ENCODE peak calls at places on chromosomes 1 and 21, in five cellular contexts. A is spleen, X is heart right ventricle, J is RWPE2, F is lower lobe of right lung. K is an unnamed sample.

GRCh38 chr1:28509705-28510349 is 4.0 kb downstream of the RCC1 start:
- DNase-seq in A (no peak), X (no peak), J (no peak), F (no peak), K (no peak)

GRCh38 chr1:1847061-1847460 is 43.8 kb downstream of the GNB1 start:
- DNase-seq in A (no peak), X (no peak), J (no peak), F (no peak), K (no peak)

GRCh38 chr1:175116903-175117302 is 49.3 kb downstream of the TNN start:
- DNase-seq in A (no peak), X (no peak), J (no peak), F (no peak), K (no peak)

GRCh38 chr1:243595527-243596206 is 254.4 kb downstream of the AKT3 start:
- DNase-seq in A (no peak), X (no peak), J (no peak), F (no peak), K (no peak)

GRCh38 chr21:31530918-31531705 is 128.4 kb upstream of the SOD1 start:
- DNase-seq in A (no peak), X (no peak), J (no peak), F (no peak), K (no peak)

GRCh38 chr21:45110873-45111624 is 36.7 kb downstream of the ADARB1 start:
- DNase-seq in A (no peak), X (no peak), J (no peak), F (no peak), K (no peak)

GRCh38 chr21:36203603-36203889 is 46.9 kb downstream of the DOP1B start:
- DNase-seq in A (no peak), X (no peak), J (peak; percentile 80), F (no peak), K (no peak)

GRCh38 chr1:231183875-231184590 is 22.2 kb downstream of the TRIM67 start:
- DNase-seq in A (peak; percentile 43), X (no peak), J (no peak), F (no peak), K (no peak)

GRCh38 chr1:5345556-5345955 is 646.7 kb downstream of the NPHP4 start:
- DNase-seq in A (no peak), X (no peak), J (no peak), F (no peak), K (no peak)

GRCh38 chr1:229230136-229230892 is 40.6 kb upstream of the RAB4A start:
- DNase-seq in A (no peak), X (no peak), J (no peak), F (no peak), K (no peak)

GRCh38 chr1:161487483-161487827 is 17.8 kb upstream of the FCGR2A start:
- DNase-seq in A (no peak), X (peak; percentile 41), J (no peak), F (no peak), K (no peak)

GRCh38 chr1:147073062-147073432 is 99.2 kb downstream of the PRKAB2 start:
- DNase-seq in A (no peak), X (no peak), J (no peak), F (no peak), K (no peak)

GRCh38 chr21:35796834-35797233 is 263.5 kb downstream of the SETD4 start:
- DNase-seq in A (no peak), X (no peak), J (no peak), F (no peak), K (no peak)

GRCh38 chr1:115275216-115275615 is 62.8 kb downstream of the NGF start:
- DNase-seq in A (no peak), X (no peak), J (no peak), F (no peak), K (no peak)

GRCh38 chr1:40114400-40114799 is 17.3 kb upstream of the PPT1 start:
- DNase-seq in A (no peak), X (no peak), J (no peak), F (no peak), K (no peak)

DNA sequence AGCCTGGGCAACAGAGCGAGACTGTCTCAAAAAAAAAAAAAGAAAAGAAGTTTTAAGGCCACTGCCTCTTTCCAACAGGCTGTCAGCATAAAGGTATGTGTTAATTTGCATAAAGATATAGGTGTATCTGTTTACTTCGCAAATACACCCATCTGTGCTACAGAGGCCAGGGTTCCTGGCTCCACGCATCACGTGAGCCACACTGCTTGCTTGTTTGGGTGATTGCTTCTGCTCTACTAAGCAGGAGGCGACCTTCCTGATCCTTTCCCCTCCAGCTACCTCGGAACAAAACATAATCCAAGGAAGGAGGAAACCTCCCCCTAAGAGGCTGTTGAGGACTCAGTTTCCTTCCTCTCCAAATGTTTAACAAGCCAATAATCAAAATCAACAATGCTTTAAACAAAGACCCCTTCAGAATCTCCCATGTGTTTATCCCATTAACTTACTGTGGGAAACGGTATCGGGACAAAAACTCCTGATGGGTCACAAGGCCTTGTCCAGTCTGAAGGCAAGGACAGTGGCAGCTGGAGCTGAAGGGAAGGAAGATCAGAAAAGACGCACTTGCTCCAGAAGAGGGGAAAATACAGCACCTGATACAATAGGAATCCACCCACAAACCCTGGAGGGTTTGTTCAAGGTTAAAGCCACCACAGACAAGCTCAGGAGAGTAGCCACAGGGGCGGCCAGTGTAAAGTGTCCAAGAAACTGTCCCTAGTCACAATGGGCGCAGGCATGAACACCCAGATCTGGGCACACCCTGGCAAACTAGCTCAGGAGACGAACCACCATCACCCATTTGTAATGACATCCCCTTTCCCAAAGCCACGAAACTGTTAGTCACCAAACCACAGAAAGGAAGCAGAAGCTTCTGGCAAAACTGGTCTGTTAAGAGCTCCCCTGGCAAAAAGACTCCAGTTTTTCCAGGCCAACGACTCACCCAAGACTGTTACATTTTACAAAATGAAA is 17.2 kb downstream of the CTNNBIP1 start:
- DNase-seq in A (peak; percentile 32), X (peak; percentile 49), J (no peak), F (no peak), K (no peak)
- H3K4me1 ChIP-seq in A (peaks cover 12% of the 10 kb centered on the region), X (peaks cover 21% of the 10 kb centered on the region), J (peaks cover 56% of the 10 kb centered on the region), F (peaks cover 54% of the 10 kb centered on the region), K (no peaks in the 10 kb centered on the region)

GRCh38 chr1:183887826-183888819 is 83.2 kb downstream of the RGL1 start:
- DNase-seq in A (no peak), X (no peak), J (no peak), F (no peak), K (no peak)
- H3K4me3 ChIP-seq in A (no peak overlapping the region), X (no peak overlapping the region), J (no peak overlapping the region), F (no peak overlapping the region), K (no peak overlapping the region)

GRCh38 chr1:227365473-227366067 is 47.3 kb upstream of the CDC42BPA start:
- DNase-seq in A (no peak), X (no peak), J (no peak), F (no peak), K (no peak)
- H3K27ac ChIP-seq in A (no peak overlapping the region), X (no peak overlapping the region), J (no peak overlapping the region), F (no peak overlapping the region), K (no peak overlapping the region)

GRCh38 chr1:165832902-165833301 is 5.5 kb downstream of the UCK2 start:
- DNase-seq in A (no peak), X (no peak), J (no peak), F (no peak), K (no peak)
- H3K4me1 ChIP-seq in A (no peaks in the 10 kb centered on the region), X (no peaks in the 10 kb centered on the region), J (no peaks in the 10 kb centered on the region), F (peaks cover 20% of the 10 kb centered on the region), K (peaks cover 18% of the 10 kb centered on the region)

K was measured in tibial artery.